ENCODE peak calls at places on chromosomes 11 and 22, in ten cellular contexts. M is left lobe of liver; X is EL; J is effector CD4-positive, alpha-beta T cell; S is stimulated activated CD4-positive, alpha-beta T cell treated with anti-CD3 and anti-CD28 coated beads, Interleukin-4, amount 100 ng/mL, for 4 hours; K is CD4-positive, CD25-positive, alpha-beta regulatory T cell; W is activated T-cell treated with anti-CD3 and anti-CD28 coated beads, Interleukin-2, amount 50 U/mL, for 24 hours; R is stimulated activated CD8-positive, alpha-beta memory T cell treated with anti-CD3 and anti-CD28 coated beads, Interleukin-4, amount 100 ng/mL, for 1 hour; B is HTR-8/SVneo; U is cardiac septum. V is an unnamed sample.

GRCh38 chr22:27171212-27171611 is 513.8 kb downstream of the MIAT start:
- DNase-seq in J (no peak), M (no peak), K (no peak), S (no peak), W (no peak), R (no peak), U (no peak), B (no peak), X (no peak), V (no peak)

GRCh38 chr11:117218133-117218915 is 13.5 kb downstream of the PCSK7 start:
- DNase-seq in K (no peak), S (no peak), U (no peak), J (no peak), W (no peak), M (no peak), R (no peak), B (no peak), X (no peak), V (no peak)

GRCh38 chr11:62856333-62856910 is 17.0 kb upstream of the WDR74 start:
- DNase-seq in X (no peak), U (no peak), K (no peak), J (no peak), W (no peak), B (no peak), M (no peak), R (no peak), S (no peak), V (no peak)

GRCh38 chr22:48228468-48228867 is 1466.0 kb downstream of the TBC1D22A start:
- DNase-seq in K (no peak), R (no peak), X (no peak), U (no peak), M (peak), W (no peak), J (no peak), B (no peak), S (no peak), V (no peak)

GRCh38 chr11:61994981-61995380 is 27.5 kb upstream of the FTH1 start:
- DNase-seq in S (no peak), J (no peak), R (no peak), W (no peak), X (no peak), K (no peak), B (no peak), U (no peak), M (no peak), V (no peak)

GRCh38 chr11:18731949-18732821 is 6.2 kb upstream of the IGSF22 start:
- DNase-seq in X (peak), R (peak), S (peak), J (peak), K (peak), U (no peak), W (peak), M (peak), B (peak), V (no peak)

GRCh38 chr11:128324051-128324481 is 263.3 kb downstream of the ETS1 start:
- DNase-seq in B (no peak), J (peak), R (no peak), K (peak), M (no peak), S (no peak), U (no peak), W (peak), X (no peak), V (no peak)

GRCh38 chr11:44747836-44748235 is 21.1 kb downstream of the TSPAN18 start:
- DNase-seq in K (no peak), M (no peak), R (no peak), B (no peak), U (peak), S (no peak), W (no peak), J (no peak), X (no peak), V (no peak)

GRCh38 chr11:12074529-12075195 is 35.7 kb upstream of the MICAL2 start:
- DNase-seq in S (no peak), X (peak), J (no peak), U (no peak), W (no peak), B (no peak), R (no peak), M (no peak), K (no peak), V (no peak)

GRCh38 chr11:131606936-131607335 is 236.5 kb downstream of the NTM start:
- DNase-seq in S (no peak), X (no peak), B (no peak), M (no peak), W (no peak), R (no peak), K (no peak), J (no peak), U (no peak), V (no peak)

GRCh38 chr11:92024788-92025187 is 199.8 kb upstream of the FAT3 start:
- DNase-seq in R (no peak), B (no peak), S (no peak), X (no peak), W (no peak), M (no peak), U (no peak), K (no peak), J (no peak), V (no peak)

GRCh38 chr11:26137651-26138050 is 194.3 kb upstream of the ANO3 start:
- DNase-seq in S (no peak), M (no peak), X (no peak), R (no peak), K (no peak), J (no peak), B (no peak), W (no peak), U (no peak), V (no peak)

GRCh38 chr11:7098235-7098832 is 9.5 kb downstream of the RBMXL2 start:
- DNase-seq in J (no peak), U (no peak), M (no peak), R (no peak), X (peak), W (no peak), K (no peak), B (peak), S (no peak), V (no peak)

GRCh38 chr22:30874431-30875370 is 93.9 kb downstream of the MORC2 start:
- DNase-seq in S (no peak), B (no peak), W (no peak), R (no peak), X (no peak), K (no peak), J (no peak), U (peak), M (no peak), V (no peak)

GRCh38 chr11:134498326-134499139 is 86.5 kb upstream of the B3GAT1 start:
- DNase-seq in X (no peak), K (no peak), S (no peak), B (no peak), M (peak), U (peak), R (no peak), W (peak), J (no peak), V (no peak)